ENCODE peak calls at places on chromosomes 7 and 10, in four cellular contexts. One of them, this sample, is unnamed. For H3K4me1, the result is how much of the 10 kb centered on the place peaks cover.

GRCh38 chr10:124736491-124737136 is 7.6 kb downstream of the FAM53B start:
- DNase-seq in IMR-90: peak
- DNase-seq in mesenchymal stem cell: peak
- DNase-seq in neuronal stem cell: no peak
- DNase-seq in this sample: no peak

GRCh38 chr7:105387621-105388372 is 924 bp downstream of the SRPK2 start:
- DNase-seq in neuronal stem cell: peak
- DNase-seq in mesenchymal stem cell: peak
- DNase-seq in IMR-90: peak
- DNase-seq in this sample: peak

GRCh38 chr7:115522174-115522573 is 508.4 kb downstream of the TFEC start:
- DNase-seq in mesenchymal stem cell: no peak
- DNase-seq in IMR-90: no peak
- DNase-seq in neuronal stem cell: no peak
- DNase-seq in this sample: peak

GRCh38 chr7:159013181-159013690 is 131.4 kb downstream of the VIPR2 start:
- DNase-seq in neuronal stem cell: no peak
- DNase-seq in mesenchymal stem cell: no peak
- DNase-seq in IMR-90: no peak
- DNase-seq in this sample: no peak

GRCh38 chr7:48481235-48481634 is 310.0 kb downstream of the ABCA13 start:
- DNase-seq in mesenchymal stem cell: no peak
- DNase-seq in neuronal stem cell: no peak
- DNase-seq in IMR-90: no peak
- DNase-seq in this sample: no peak

GRCh38 chr7:158898025-158898424 is 41.7 kb downstream of the DYNC2I1 start:
- DNase-seq in IMR-90: no peak
- DNase-seq in neuronal stem cell: no peak
- DNase-seq in mesenchymal stem cell: no peak
- DNase-seq in this sample: no peak

GRCh38 chr10:33945051-33945450 is 610.6 kb upstream of the NRP1 start:
- DNase-seq in IMR-90: no peak
- DNase-seq in mesenchymal stem cell: no peak
- DNase-seq in neuronal stem cell: no peak
- DNase-seq in this sample: no peak

GRCh38 chr7:133705596-133705995 is 421.5 kb upstream of the LRGUK start:
- DNase-seq in neuronal stem cell: no peak
- DNase-seq in IMR-90: peak
- DNase-seq in mesenchymal stem cell: peak
- DNase-seq in this sample: no peak

GRCh38 chr10:46094931-46095755 is 49.1 kb upstream of the MSMB start:
- DNase-seq in mesenchymal stem cell: peak
- DNase-seq in neuronal stem cell: no peak
- DNase-seq in IMR-90: no peak
- DNase-seq in this sample: peak

GRCh38 chr7:101128040-101128834 is 1.3 kb downstream of the SERPINE1 start:
- DNase-seq in IMR-90: no peak
- DNase-seq in mesenchymal stem cell: peak
- DNase-seq in neuronal stem cell: no peak
- DNase-seq in this sample: no peak

GRCh38 chr10:113059001-113059780 is 109.1 kb downstream of the TCF7L2 start:
- DNase-seq in neuronal stem cell: no peak
- DNase-seq in mesenchymal stem cell: peak
- DNase-seq in IMR-90: peak
- DNase-seq in this sample: peak

DNA sequence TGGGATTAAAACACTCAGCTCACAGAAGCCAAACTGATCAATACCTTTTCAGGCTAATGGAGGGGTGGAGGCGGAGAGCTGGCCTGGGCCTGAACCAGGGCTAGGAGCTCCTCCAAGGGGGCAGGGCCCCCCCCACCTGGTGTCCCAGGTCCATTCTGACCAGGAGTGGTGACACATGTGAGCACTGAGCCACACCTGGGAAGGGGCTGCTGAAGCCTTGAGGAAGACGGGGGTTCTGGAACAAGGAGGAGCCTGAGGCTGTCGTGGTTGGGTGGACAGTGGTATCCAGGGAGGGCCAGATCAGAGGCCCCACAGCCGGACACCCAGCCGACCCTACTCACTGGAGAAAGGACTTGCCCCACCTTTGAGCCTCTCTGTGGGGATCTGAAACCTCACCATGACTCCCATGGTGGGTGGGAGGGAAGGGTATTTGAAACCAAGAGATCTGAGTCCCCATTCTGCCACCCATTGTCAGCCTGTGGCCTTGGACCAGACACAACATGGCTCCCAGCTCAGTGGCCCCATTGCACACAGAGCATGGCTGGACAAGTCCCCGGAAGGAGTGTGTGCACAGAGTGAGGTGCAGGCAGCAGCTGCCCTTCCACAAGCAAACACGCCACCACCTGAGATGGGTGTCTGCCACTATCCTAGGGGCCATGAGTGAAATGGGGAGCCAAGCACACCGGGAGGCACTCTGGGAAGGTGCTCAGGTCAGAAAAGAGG is 12.4 kb downstream of the TMEM273 start:
- DNase-seq in IMR-90: no peak
- DNase-seq in mesenchymal stem cell: no peak
- DNase-seq in neuronal stem cell: no peak
- DNase-seq in this sample: no peak
- H3K4me1 ChIP-seq in IMR-90: under half
- H3K4me1 ChIP-seq in mesenchymal stem cell: under half
- H3K4me1 ChIP-seq in neuronal stem cell: under half
- H3K4me1 ChIP-seq in this sample: under half

GRCh38 chr10:95656291-95657164 is at the start of gene ALDH18A1:
- DNase-seq in neuronal stem cell: peak
- DNase-seq in mesenchymal stem cell: peak
- DNase-seq in IMR-90: peak
- DNase-seq in this sample: peak
- H2BK120ac ChIP-seq in neuronal stem cell: no peak
- H2BK120ac ChIP-seq in mesenchymal stem cell: no peak
- H2BK120ac ChIP-seq in IMR-90: peak
- H2BK120ac ChIP-seq in this sample: no peak

GRCh38 chr7:6675807-6676405 is 30.8 kb downstream of the ZNF12 start:
- DNase-seq in IMR-90: no peak
- DNase-seq in mesenchymal stem cell: no peak
- DNase-seq in neuronal stem cell: no peak
- DNase-seq in this sample: no peak

DNA sequence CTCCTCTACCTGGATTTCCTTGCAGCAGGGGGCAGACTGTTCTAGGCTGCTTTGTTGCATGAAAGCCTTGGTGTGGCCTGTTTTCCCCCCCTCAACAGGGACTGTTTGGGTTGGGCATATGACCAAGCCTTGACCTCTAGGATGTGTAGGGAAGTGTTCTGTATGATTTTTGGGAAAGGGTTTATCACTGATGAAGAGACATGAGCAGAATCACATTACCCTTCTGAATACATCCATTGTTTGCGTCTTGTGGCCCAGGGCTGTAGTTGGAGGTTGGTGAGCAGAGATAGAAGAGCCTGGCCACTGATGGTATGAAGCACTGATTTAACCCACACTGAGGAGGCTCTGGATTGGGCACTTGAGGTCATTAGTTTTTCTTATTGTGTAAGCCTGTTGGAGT is 26.6 kb downstream of the ZNF12 start:
- DNase-seq in IMR-90: no peak
- DNase-seq in neuronal stem cell: no peak
- DNase-seq in mesenchymal stem cell: no peak
- DNase-seq in this sample: no peak
- H3K4me1 ChIP-seq in IMR-90: under half
- H3K4me1 ChIP-seq in neuronal stem cell: under half
- H3K4me1 ChIP-seq in mesenchymal stem cell: under half
- H3K4me1 ChIP-seq in this sample: under half

GRCh38 chr7:99864041-99864440 is 12.8 kb downstream of the OR2AE1 start:
- DNase-seq in neuronal stem cell: no peak
- DNase-seq in IMR-90: no peak
- DNase-seq in mesenchymal stem cell: peak
- DNase-seq in this sample: peak

GRCh38 chr7:99855236-99855635 is 21.6 kb downstream of the OR2AE1 start:
- DNase-seq in neuronal stem cell: no peak
- DNase-seq in IMR-90: no peak
- DNase-seq in mesenchymal stem cell: no peak
- DNase-seq in this sample: no peak

DNA sequence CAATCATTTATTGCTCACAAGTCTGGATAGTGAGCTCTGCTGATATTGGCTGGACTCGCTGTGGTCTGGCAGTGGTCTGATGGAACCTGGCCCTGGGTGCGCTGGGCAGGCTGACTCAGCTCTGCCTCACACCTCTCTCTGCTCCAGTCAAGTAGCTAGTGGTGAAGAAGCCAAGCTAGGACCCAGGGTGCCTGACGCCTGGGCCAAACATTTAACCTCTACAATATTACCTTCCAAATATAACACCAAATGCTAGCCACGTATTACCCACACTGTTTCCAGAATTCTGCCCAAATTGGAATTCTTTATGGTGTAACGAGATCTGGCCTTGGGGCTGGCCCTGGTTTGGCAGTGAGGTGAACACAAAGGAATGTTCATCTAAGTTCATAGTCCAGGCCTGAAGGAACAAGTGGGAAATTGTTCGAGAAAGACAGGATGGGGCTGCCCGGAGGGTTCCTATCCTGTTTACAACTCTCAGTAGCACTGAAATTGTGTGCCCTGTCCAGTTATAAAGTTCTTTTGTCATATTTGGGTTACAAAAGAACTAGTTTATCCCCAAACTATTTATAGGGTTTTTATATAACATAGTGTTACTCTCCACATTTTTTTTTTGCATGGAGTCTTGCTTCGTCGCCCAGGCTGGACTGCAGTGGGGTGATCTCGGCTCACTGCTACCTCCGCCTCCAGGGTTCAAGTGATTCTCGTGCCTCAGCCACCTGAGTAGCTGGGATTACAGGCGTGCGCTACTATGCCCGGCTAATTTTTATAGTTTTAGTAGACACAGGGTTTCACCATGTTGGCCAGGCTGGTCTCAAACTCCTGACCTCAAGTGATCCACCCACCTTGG is 16.3 kb downstream of the OR2AE1 start:
- DNase-seq in IMR-90: peak
- DNase-seq in mesenchymal stem cell: no peak
- DNase-seq in neuronal stem cell: no peak
- DNase-seq in this sample: no peak
- H2BK120ac ChIP-seq in IMR-90: no peak
- H2BK120ac ChIP-seq in mesenchymal stem cell: no peak
- H2BK120ac ChIP-seq in neuronal stem cell: no peak
- H2BK120ac ChIP-seq in this sample: no peak

GRCh38 chr10:70163448-70163847 is 6.9 kb downstream of the SAR1A start:
- DNase-seq in IMR-90: no peak
- DNase-seq in mesenchymal stem cell: no peak
- DNase-seq in neuronal stem cell: no peak
- DNase-seq in this sample: no peak
- H3K4me1 ChIP-seq in IMR-90: under half
- H3K4me1 ChIP-seq in mesenchymal stem cell: under half
- H3K4me1 ChIP-seq in neuronal stem cell: under half
- H3K4me1 ChIP-seq in this sample: under half

DNA sequence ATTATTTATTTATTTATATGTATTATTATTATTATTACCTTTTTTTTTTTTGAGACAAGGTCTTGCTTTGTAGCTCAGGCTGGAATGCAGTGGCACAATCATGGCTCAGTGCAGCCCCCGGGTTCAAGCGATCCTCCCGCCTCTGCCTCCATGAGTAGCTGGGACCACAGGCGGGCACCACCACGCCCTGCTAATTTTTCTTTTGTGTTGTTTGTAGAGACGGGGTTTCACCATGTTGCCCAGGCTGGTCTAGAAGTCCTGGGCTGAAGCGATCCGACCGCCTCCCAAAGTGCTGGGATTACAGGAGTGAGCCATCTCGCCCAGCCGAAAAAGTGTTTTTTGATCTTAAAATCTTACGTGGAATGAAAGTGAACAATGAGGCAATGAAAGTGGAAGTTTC is 79.4 kb upstream of the C1GALT1 start:
- DNase-seq in IMR-90: no peak
- DNase-seq in neuronal stem cell: no peak
- DNase-seq in mesenchymal stem cell: no peak
- DNase-seq in this sample: no peak
- H2BK120ac ChIP-seq in IMR-90: no peak
- H2BK120ac ChIP-seq in neuronal stem cell: no peak
- H2BK120ac ChIP-seq in mesenchymal stem cell: no peak
- H2BK120ac ChIP-seq in this sample: no peak

This sample was measured in mesendoderm.